ENCODE peak calls at places on chromosomes 4 and X, in five cellular contexts. X is tibial nerve, A is transverse colon, O is IMR-90, U is HCT116. C is an unnamed sample.

GRCh38 chr4:70544279-70544870 is 26.0 kb downstream of the AMTN start:
- DNase-seq in U (peak), X (no peak), A (no peak), O (peak), C (no peak)

GRCh38 chr4:81452452-81453011 is 19.2 kb downstream of the RASGEF1B start:
- DNase-seq in U (no peak), O (peak), A (no peak), X (no peak), C (no peak)

GRCh38 chrX:22192419-22193086 is 80.2 kb upstream of the CBLL2 start:
- DNase-seq in A (peak), U (peak), O (peak), X (peak), C (peak)

GRCh38 chr4:5912614-5913019 is 19.7 kb upstream of the CRMP1 start:
- DNase-seq in U (no peak), A (no peak), X (no peak), O (no peak), C (no peak)

GRCh38 chr4:133775881-133776280 is 425.7 kb downstream of the PABPC4L start:
- DNase-seq in A (no peak), O (peak), X (no peak), U (no peak), C (no peak)

GRCh38 chr4:70833701-70834100 is 6.0 kb downstream of the GRSF1 start:
- DNase-seq in U (no peak), X (no peak), O (peak), A (no peak), C (no peak)

GRCh38 chrX:107448625-107449468 is 605 bp upstream of the FRMPD3 start:
- DNase-seq in A (no peak), X (no peak), U (no peak), O (no peak), C (no peak)

GRCh38 chr4:17494258-17494657 is 17.6 kb downstream of the QDPR start:
- DNase-seq in A (no peak), X (no peak), U (no peak), O (peak), C (peak)

GRCh38 chr4:158791588-158791987 is 22.8 kb downstream of the FNIP2 start:
- DNase-seq in X (no peak), U (no peak), O (no peak), A (no peak), C (no peak)

GRCh38 chr4:3291969-3292570 is 751 bp upstream of the RGS12 start:
- DNase-seq in U (peak), O (no peak), X (peak), A (peak), C (peak)

GRCh38 chr4:52873861-52874343 is 11.8 kb downstream of the RASL11B start:
- DNase-seq in U (no peak), X (no peak), O (no peak), A (peak), C (no peak)

GRCh38 chr4:48234575-48234974 is 35.1 kb downstream of the TEC start:
- DNase-seq in A (peak), X (no peak), U (no peak), O (no peak), C (no peak)

GRCh38 chr4:86857341-86858052 is 8.3 kb upstream of the SLC10A6 start:
- DNase-seq in O (no peak), X (no peak), A (no peak), U (no peak), C (no peak)

GRCh38 chrX:150152546-150152945 is 210.6 kb upstream of the MAMLD1 start:
- DNase-seq in X (no peak), U (no peak), O (no peak), A (no peak), C (no peak)

GRCh38 chr4:119070301-119070700 is 65.3 kb upstream of the MYOZ2 start:
- DNase-seq in U (no peak), X (no peak), A (no peak), O (no peak), C (no peak)

GRCh38 chrX:830532-830931 is 199.9 kb downstream of the SHOX start:
- DNase-seq in O (no peak), U (no peak), A (no peak), X (no peak), C (no peak)

GRCh38 chr4:151114338-151114737 is 14.9 kb downstream of the RPS3A start:
- DNase-seq in X (no peak), A (no peak), O (no peak), U (no peak), C (no peak)

GRCh38 chrX:154436597-154437397 is at the start of gene GDI1:
- DNase-seq in O (peak), X (no peak), A (peak), U (no peak), C (peak)
- TF ChIP-seq POLR2A in O (no peak), X (peak), A (peak), U (no peak), C (peak)

DNA sequence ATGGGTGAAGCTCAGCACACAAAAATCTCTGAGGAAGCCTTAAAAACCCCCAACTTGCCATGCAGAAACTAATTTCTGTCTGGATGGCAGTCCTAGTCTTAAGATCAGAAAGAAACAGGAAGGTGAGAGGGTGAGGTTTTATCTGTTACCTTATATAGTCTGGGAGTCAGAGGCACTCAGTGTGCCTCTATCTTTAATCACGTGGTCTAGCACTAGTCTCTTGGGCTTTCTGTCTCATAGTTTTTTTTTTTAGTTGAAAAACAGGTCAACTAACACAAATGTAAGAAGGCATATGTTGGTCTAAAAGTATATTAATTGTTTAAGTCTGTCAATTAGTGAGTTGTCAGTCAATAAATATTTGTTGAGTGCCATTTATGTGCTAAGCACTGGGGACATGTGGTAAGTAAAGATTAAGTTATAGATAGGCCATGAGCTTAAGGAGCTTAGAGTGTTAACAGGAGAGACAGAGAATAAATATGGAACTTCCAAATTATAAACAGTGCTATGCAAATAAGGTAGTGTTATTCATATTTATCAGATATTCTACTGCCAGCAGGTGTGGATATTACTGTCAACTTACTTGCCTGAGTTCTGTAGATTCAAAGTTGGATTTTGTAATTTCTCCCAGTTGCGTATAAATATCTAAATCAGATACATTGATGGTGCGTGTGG is 6.9 kb downstream of the CYBB start:
- DNase-seq in A (no peak), O (no peak), X (no peak), U (no peak), C (no peak)
- TF ChIP-seq POLR2A in A (no peak), O (no peak), X (no peak), U (no peak), C (no peak)

GRCh38 chr4:184343400-184344177 is 125.9 kb upstream of the ENPP6 start:
- DNase-seq in U (peak), A (peak), O (peak), X (peak), C (peak)
- TF ChIP-seq POLR2A in U (no peak), A (peak), O (no peak), X (peak), C (peak)

DNA sequence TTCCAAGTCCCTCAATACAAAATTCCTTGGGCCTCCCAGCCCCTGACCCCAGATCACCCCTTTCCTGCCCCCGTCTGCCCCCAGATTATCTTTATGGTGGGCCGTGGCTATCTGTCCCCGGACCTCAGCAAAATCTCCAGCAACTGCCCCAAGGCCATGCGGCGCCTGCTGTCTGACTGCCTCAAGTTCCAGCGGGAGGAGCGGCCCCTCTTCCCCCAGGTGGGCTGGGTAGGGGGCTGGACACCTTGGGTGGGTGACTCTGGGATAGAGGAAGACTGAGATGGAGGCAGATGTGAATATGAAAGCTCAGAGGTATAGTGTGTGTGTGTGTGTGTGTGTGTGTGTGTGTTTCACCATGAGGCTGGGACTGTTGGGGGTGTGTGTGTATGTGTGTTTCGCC is 9.8 kb downstream of the ARAF start:
- DNase-seq in X (no peak), O (no peak), U (no peak), A (no peak), C (no peak)
- TF ChIP-seq POLR2A in X (no peak), O (no peak), U (no peak), A (no peak), C (no peak)

GRCh38 chr4:177185151-177185550 is 124.5 kb upstream of the NEIL3 start:
- DNase-seq in O (peak), X (no peak), A (no peak), U (no peak), C (no peak)
- TF ChIP-seq POLR2A in O (no peak), X (no peak), A (no peak), U (no peak), C (no peak)

GRCh38 chrX:40476958-40477357 is 103.8 kb upstream of the ATP6AP2 start:
- DNase-seq in U (no peak), A (no peak), X (no peak), O (no peak), C (no peak)

GRCh38 chrX:40473460-40474204 is 107.1 kb upstream of the ATP6AP2 start:
- DNase-seq in X (no peak), U (no peak), A (no peak), O (no peak), C (no peak)

GRCh38 chrX:40474205-40474626 is 106.6 kb upstream of the ATP6AP2 start:
- DNase-seq in A (no peak), U (no peak), X (no peak), O (peak), C (no peak)

GRCh38 chrX:40479777-40480318 is 100.9 kb upstream of the ATP6AP2 start:
- DNase-seq in A (no peak), X (no peak), O (no peak), U (no peak), C (no peak)

GRCh38 chrX:40478457-40479065 is 102.2 kb upstream of the ATP6AP2 start:
- DNase-seq in A (no peak), O (no peak), X (no peak), U (no peak), C (no peak)
- TF ChIP-seq POLR2A in A (no peak), O (no peak), X (no peak), U (no peak), C (no peak)

DNA sequence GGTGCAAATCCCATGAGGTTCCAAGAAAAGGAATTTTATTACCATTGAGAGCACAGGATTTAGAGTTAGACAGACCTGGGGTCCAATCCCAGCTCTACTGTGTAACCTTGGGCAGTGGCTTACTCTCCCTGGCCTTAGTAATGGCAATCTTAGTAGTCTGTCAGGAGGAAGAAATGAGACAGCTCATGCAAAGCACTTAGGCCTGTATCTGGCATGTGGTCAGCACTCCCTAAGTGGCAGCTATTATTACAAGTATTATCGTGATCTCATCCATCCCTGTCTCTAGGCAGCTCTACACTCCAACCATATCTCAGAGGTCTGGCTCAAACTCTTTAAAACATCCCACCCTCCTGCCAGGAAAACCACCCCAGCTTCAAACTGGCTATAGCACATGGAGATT is 129.6 kb upstream of the NALF2 start:
- DNase-seq in A (no peak), U (no peak), X (no peak), O (no peak), C (no peak)
- TF ChIP-seq POLR2A in A (no peak), U (no peak), X (no peak), O (no peak), C (no peak)

GRCh38 chr4:184384056-184384809 is 90.1 kb downstream of the IRF2 start:
- DNase-seq in O (peak), A (peak), U (no peak), X (peak), C (peak)
- TF ChIP-seq POLR2A in O (peak), A (peak), U (no peak), X (no peak), C (no peak)

DNA sequence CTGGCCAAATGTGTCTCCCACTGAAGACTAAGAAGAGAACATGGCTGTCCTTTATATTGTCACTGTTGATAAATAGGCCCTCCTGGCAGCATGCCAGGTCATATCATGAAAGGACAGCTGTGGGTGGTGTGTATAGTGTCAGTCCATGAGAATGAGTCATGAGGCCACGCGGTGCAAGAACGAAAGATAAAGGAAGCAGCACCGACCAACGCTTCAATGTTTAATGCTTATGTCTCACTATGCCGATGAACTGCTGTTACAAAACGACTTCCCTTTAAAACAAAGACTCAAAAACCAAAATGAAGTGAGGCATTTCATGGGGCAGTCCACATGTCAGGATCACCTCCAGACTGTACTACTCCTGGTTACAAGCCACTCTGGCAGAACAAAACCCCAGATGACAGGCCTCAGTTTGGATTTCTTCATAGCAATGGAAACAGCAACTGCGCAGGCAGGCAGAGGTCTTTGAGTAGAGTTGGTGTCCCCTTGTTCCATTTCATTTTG is 5.2 kb upstream of the TCEANC start:
- DNase-seq in O (peak), A (peak), U (peak), X (peak), C (no peak)
- TF ChIP-seq POLR2A in O (no peak), A (no peak), U (no peak), X (no peak), C (no peak)